ENCODE peak calls at places on chromosome 12, in six cellular contexts. One of them, this sample, is unnamed. For H3K36me3 and H3K9me3, the result is how much of the 10 kb centered on the place peaks cover.

GRCh38 chr12:75908961-75909699 is 122.4 kb downstream of the PHLDA1 start:
- DNase-seq in CD4-positive, alpha-beta memory T cell: no peak
- DNase-seq in aorta: peak
- DNase-seq in SJCRH30: peak
- DNase-seq in effector memory CD4-positive, alpha-beta T cell: no peak
- DNase-seq in vagina: no peak
- DNase-seq in this sample: no peak

GRCh38 chr12:81953541-81953940 is 194.4 kb upstream of the PPFIA2 start:
- DNase-seq in SJCRH30: no peak
- DNase-seq in aorta: no peak
- DNase-seq in CD4-positive, alpha-beta memory T cell: no peak
- DNase-seq in vagina: no peak
- DNase-seq in effector memory CD4-positive, alpha-beta T cell: no peak
- DNase-seq in this sample: no peak

GRCh38 chr12:101809208-101809607 is 21.6 kb downstream of the GNPTAB start:
- DNase-seq in aorta: no peak
- DNase-seq in CD4-positive, alpha-beta memory T cell: no peak
- DNase-seq in SJCRH30: no peak
- DNase-seq in vagina: no peak
- DNase-seq in effector memory CD4-positive, alpha-beta T cell: no peak
- DNase-seq in this sample: no peak

GRCh38 chr12:29234965-29235364 is 85.9 kb downstream of the FAR2 start:
- DNase-seq in SJCRH30: no peak
- DNase-seq in effector memory CD4-positive, alpha-beta T cell: no peak
- DNase-seq in CD4-positive, alpha-beta memory T cell: no peak
- DNase-seq in vagina: no peak
- DNase-seq in aorta: no peak
- DNase-seq in this sample: no peak

GRCh38 chr12:124564232-124564958 is 3.0 kb downstream of the NCOR2 start:
- DNase-seq in CD4-positive, alpha-beta memory T cell: no peak
- DNase-seq in aorta: no peak
- DNase-seq in effector memory CD4-positive, alpha-beta T cell: no peak
- DNase-seq in SJCRH30: no peak
- DNase-seq in vagina: no peak
- DNase-seq in this sample: no peak

GRCh38 chr12:96237465-96238077 is 43.4 kb downstream of the ELK3 start:
- DNase-seq in vagina: no peak
- DNase-seq in SJCRH30: no peak
- DNase-seq in CD4-positive, alpha-beta memory T cell: peak
- DNase-seq in aorta: peak
- DNase-seq in effector memory CD4-positive, alpha-beta T cell: peak
- DNase-seq in this sample: no peak

GRCh38 chr12:104792570-104792969 is 165.5 kb downstream of the SLC41A2 start:
- DNase-seq in effector memory CD4-positive, alpha-beta T cell: no peak
- DNase-seq in CD4-positive, alpha-beta memory T cell: no peak
- DNase-seq in aorta: no peak
- DNase-seq in SJCRH30: peak
- DNase-seq in vagina: no peak
- DNase-seq in this sample: no peak

GRCh38 chr12:65536876-65537661 is 258.6 kb downstream of the MSRB3 start:
- DNase-seq in effector memory CD4-positive, alpha-beta T cell: no peak
- DNase-seq in aorta: peak
- DNase-seq in vagina: no peak
- DNase-seq in CD4-positive, alpha-beta memory T cell: no peak
- DNase-seq in SJCRH30: peak
- DNase-seq in this sample: no peak

GRCh38 chr12:31035226-31035625 is 38.4 kb upstream of the DDX11 start:
- DNase-seq in SJCRH30: no peak
- DNase-seq in effector memory CD4-positive, alpha-beta T cell: no peak
- DNase-seq in aorta: no peak
- DNase-seq in CD4-positive, alpha-beta memory T cell: no peak
- DNase-seq in vagina: no peak
- DNase-seq in this sample: no peak

GRCh38 chr12:84913151-84913550 is 552 bp upstream of the SLC6A15 start:
- DNase-seq in vagina: no peak
- DNase-seq in effector memory CD4-positive, alpha-beta T cell: no peak
- DNase-seq in SJCRH30: peak
- DNase-seq in CD4-positive, alpha-beta memory T cell: no peak
- DNase-seq in aorta: no peak
- DNase-seq in this sample: no peak

GRCh38 chr12:57583008-57583831 is 7.8 kb upstream of the PIP4K2C start:
- DNase-seq in aorta: no peak
- DNase-seq in vagina: no peak
- DNase-seq in SJCRH30: peak
- DNase-seq in CD4-positive, alpha-beta memory T cell: peak
- DNase-seq in effector memory CD4-positive, alpha-beta T cell: peak
- DNase-seq in this sample: peak

GRCh38 chr12:103401421-103401820 is 94.3 kb downstream of the C12orf42 start:
- DNase-seq in CD4-positive, alpha-beta memory T cell: peak
- DNase-seq in aorta: no peak
- DNase-seq in effector memory CD4-positive, alpha-beta T cell: no peak
- DNase-seq in SJCRH30: no peak
- DNase-seq in vagina: no peak
- DNase-seq in this sample: no peak

GRCh38 chr12:50166776-50167025 is 468 bp downstream of the CERS5 start:
- DNase-seq in vagina: no peak
- DNase-seq in CD4-positive, alpha-beta memory T cell: no peak
- DNase-seq in aorta: peak
- DNase-seq in effector memory CD4-positive, alpha-beta T cell: no peak
- DNase-seq in SJCRH30: no peak
- DNase-seq in this sample: no peak

DNA sequence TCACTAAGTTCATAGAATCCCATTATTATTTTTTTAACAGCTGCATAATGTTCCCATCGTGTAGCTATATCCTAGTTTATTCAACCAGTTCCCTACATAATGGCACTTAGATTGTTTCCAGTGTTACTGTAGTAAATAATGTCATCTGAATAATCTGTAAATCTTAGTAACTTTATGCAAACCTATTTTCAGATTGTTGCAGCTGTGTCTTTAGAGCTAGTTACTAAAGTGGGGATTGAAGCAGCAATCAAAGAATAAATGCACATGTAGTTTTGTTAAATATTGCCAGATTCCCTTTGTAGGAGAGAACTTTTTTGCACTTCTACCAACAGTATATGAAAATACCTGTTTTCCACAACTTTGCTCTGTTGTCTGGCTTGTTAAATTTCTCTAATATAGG is 13.1 kb downstream of the ARID2 start:
- DNase-seq in SJCRH30: no peak
- DNase-seq in effector memory CD4-positive, alpha-beta T cell: no peak
- DNase-seq in vagina: no peak
- DNase-seq in aorta: no peak
- DNase-seq in CD4-positive, alpha-beta memory T cell: no peak
- DNase-seq in this sample: no peak
- H3K36me3 ChIP-seq in SJCRH30: half or more
- H3K36me3 ChIP-seq in effector memory CD4-positive, alpha-beta T cell: under half
- H3K36me3 ChIP-seq in vagina: under half
- H3K36me3 ChIP-seq in aorta: under half
- H3K36me3 ChIP-seq in CD4-positive, alpha-beta memory T cell: under half
- H3K36me3 ChIP-seq in this sample: half or more

GRCh38 chr12:41008472-41008871 is 179.6 kb upstream of the PDZRN4 start:
- DNase-seq in aorta: no peak
- DNase-seq in effector memory CD4-positive, alpha-beta T cell: no peak
- DNase-seq in vagina: no peak
- DNase-seq in SJCRH30: no peak
- DNase-seq in CD4-positive, alpha-beta memory T cell: no peak
- DNase-seq in this sample: no peak
- H3K9me3 ChIP-seq in aorta: under half
- H3K9me3 ChIP-seq in effector memory CD4-positive, alpha-beta T cell: under half
- H3K9me3 ChIP-seq in vagina: under half
- H3K9me3 ChIP-seq in SJCRH30: under half
- H3K9me3 ChIP-seq in CD4-positive, alpha-beta memory T cell: under half
- H3K9me3 ChIP-seq in this sample: under half

DNA sequence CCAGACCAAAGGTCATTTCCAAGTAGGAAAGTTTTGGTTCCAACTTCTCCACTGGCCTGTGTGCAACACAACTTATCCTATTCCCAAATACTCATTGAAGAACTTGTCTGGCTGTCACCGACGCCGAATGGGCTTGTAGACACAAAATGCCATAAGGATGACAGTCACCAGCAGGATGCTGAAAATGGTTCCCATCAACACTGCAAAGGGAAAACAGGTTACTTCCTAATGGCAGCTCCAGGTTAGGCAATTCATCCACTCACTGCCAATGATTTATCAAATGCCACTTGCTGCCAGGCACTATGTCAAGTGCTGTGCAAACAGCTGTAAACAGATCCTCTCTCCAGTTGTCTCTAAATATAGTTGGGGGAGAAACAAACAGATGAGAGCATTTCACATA is 6.1 kb downstream of the C12orf76 start:
- DNase-seq in SJCRH30: no peak
- DNase-seq in effector memory CD4-positive, alpha-beta T cell: no peak
- DNase-seq in vagina: no peak
- DNase-seq in aorta: no peak
- DNase-seq in CD4-positive, alpha-beta memory T cell: no peak
- DNase-seq in this sample: no peak
- H3K36me3 ChIP-seq in SJCRH30: under half
- H3K36me3 ChIP-seq in effector memory CD4-positive, alpha-beta T cell: under half
- H3K36me3 ChIP-seq in vagina: under half
- H3K36me3 ChIP-seq in aorta: under half
- H3K36me3 ChIP-seq in CD4-positive, alpha-beta memory T cell: under half
- H3K36me3 ChIP-seq in this sample: under half

GRCh38 chr12:10457760-10458159 is 4.6 kb upstream of the KLRC1 start:
- DNase-seq in aorta: no peak
- DNase-seq in vagina: no peak
- DNase-seq in SJCRH30: no peak
- DNase-seq in effector memory CD4-positive, alpha-beta T cell: no peak
- DNase-seq in CD4-positive, alpha-beta memory T cell: no peak
- DNase-seq in this sample: no peak
- H3K9me3 ChIP-seq in aorta: under half
- H3K9me3 ChIP-seq in vagina: under half
- H3K9me3 ChIP-seq in SJCRH30: under half
- H3K9me3 ChIP-seq in effector memory CD4-positive, alpha-beta T cell: under half
- H3K9me3 ChIP-seq in CD4-positive, alpha-beta memory T cell: under half
- H3K9me3 ChIP-seq in this sample: under half

DNA sequence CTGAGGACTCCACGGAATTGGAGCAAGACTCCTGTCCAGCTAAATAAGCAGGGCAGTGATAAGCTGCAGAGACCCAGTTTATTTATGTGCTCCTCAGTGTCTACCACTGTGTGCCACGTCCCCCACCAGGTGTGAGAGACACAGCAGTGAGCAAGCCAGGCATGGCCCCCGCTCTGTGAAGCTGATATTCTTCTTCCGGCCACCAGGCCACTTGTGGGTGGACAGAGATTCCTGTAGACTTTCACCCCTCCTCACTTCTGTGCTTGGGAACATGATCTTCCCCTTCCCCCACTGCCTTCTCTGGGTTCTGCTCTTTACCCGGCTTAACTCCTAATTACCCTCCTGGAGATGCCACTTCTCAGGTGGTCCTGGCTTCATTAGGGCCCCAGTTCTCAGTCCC is 21.2 kb downstream of the BRAP start:
- DNase-seq in aorta: no peak
- DNase-seq in vagina: no peak
- DNase-seq in SJCRH30: no peak
- DNase-seq in effector memory CD4-positive, alpha-beta T cell: no peak
- DNase-seq in CD4-positive, alpha-beta memory T cell: no peak
- DNase-seq in this sample: no peak
- H3K36me3 ChIP-seq in aorta: under half
- H3K36me3 ChIP-seq in vagina: half or more
- H3K36me3 ChIP-seq in SJCRH30: under half
- H3K36me3 ChIP-seq in effector memory CD4-positive, alpha-beta T cell: half or more
- H3K36me3 ChIP-seq in CD4-positive, alpha-beta memory T cell: under half
- H3K36me3 ChIP-seq in this sample: under half

GRCh38 chr12:37666069-37666781 is 650.3 kb upstream of the ALG10B start:
- DNase-seq in vagina: peak
- DNase-seq in effector memory CD4-positive, alpha-beta T cell: no peak
- DNase-seq in SJCRH30: peak
- DNase-seq in aorta: peak
- DNase-seq in CD4-positive, alpha-beta memory T cell: no peak
- DNase-seq in this sample: no peak
- H3K9me3 ChIP-seq in vagina: under half
- H3K9me3 ChIP-seq in effector memory CD4-positive, alpha-beta T cell: under half
- H3K9me3 ChIP-seq in SJCRH30: under half
- H3K9me3 ChIP-seq in aorta: under half
- H3K9me3 ChIP-seq in CD4-positive, alpha-beta memory T cell: under half
- H3K9me3 ChIP-seq in this sample: under half

DNA sequence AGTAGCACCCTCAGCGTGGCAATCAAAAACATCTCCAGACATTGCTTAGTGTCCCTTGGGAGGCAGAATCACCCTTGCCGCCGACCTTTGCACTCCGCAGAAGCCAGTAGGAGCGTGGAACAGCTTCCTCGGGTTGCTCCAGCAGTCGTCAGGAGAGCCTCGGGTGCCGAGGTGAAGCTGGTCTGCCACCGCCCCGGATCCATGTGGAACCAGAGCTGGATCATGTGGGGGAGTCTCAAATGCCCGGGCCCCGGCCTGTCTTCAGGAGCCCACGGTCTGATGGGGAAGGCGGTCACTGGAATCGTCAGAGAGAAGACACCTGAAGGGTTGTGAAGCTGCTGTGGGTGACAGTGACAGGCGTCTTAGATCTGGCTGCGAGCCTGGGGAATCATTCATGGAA is 14.3 kb downstream of the MVK start:
- DNase-seq in SJCRH30: no peak
- DNase-seq in aorta: no peak
- DNase-seq in vagina: no peak
- DNase-seq in effector memory CD4-positive, alpha-beta T cell: no peak
- DNase-seq in CD4-positive, alpha-beta memory T cell: no peak
- DNase-seq in this sample: no peak
- H3K36me3 ChIP-seq in SJCRH30: under half
- H3K36me3 ChIP-seq in aorta: under half
- H3K36me3 ChIP-seq in vagina: under half
- H3K36me3 ChIP-seq in effector memory CD4-positive, alpha-beta T cell: under half
- H3K36me3 ChIP-seq in CD4-positive, alpha-beta memory T cell: under half
- H3K36me3 ChIP-seq in this sample: under half

GRCh38 chr12:133129368-133130037 is 571 bp downstream of the ZNF891 start:
- DNase-seq in CD4-positive, alpha-beta memory T cell: no peak
- DNase-seq in aorta: no peak
- DNase-seq in vagina: no peak
- DNase-seq in SJCRH30: no peak
- DNase-seq in effector memory CD4-positive, alpha-beta T cell: no peak
- DNase-seq in this sample: no peak
- H3K9me3 ChIP-seq in CD4-positive, alpha-beta memory T cell: under half
- H3K9me3 ChIP-seq in aorta: under half
- H3K9me3 ChIP-seq in vagina: under half
- H3K9me3 ChIP-seq in SJCRH30: under half
- H3K9me3 ChIP-seq in effector memory CD4-positive, alpha-beta T cell: under half
- H3K9me3 ChIP-seq in this sample: under half

GRCh38 chr12:108653082-108653516 is 19.4 kb upstream of the SELPLG start:
- DNase-seq in SJCRH30: no peak
- DNase-seq in effector memory CD4-positive, alpha-beta T cell: no peak
- DNase-seq in aorta: no peak
- DNase-seq in vagina: no peak
- DNase-seq in CD4-positive, alpha-beta memory T cell: no peak
- DNase-seq in this sample: no peak

GRCh38 chr12:108653922-108654321 is 20.2 kb upstream of the SELPLG start:
- DNase-seq in aorta: no peak
- DNase-seq in CD4-positive, alpha-beta memory T cell: no peak
- DNase-seq in vagina: no peak
- DNase-seq in SJCRH30: no peak
- DNase-seq in effector memory CD4-positive, alpha-beta T cell: no peak
- DNase-seq in this sample: no peak

GRCh38 chr12:108657130-108657745 is 23.5 kb upstream of the SELPLG start:
- DNase-seq in CD4-positive, alpha-beta memory T cell: no peak
- DNase-seq in aorta: no peak
- DNase-seq in vagina: no peak
- DNase-seq in SJCRH30: no peak
- DNase-seq in effector memory CD4-positive, alpha-beta T cell: no peak
- DNase-seq in this sample: no peak
- H3K36me3 ChIP-seq in CD4-positive, alpha-beta memory T cell: under half
- H3K36me3 ChIP-seq in aorta: under half
- H3K36me3 ChIP-seq in vagina: under half
- H3K36me3 ChIP-seq in SJCRH30: under half
- H3K36me3 ChIP-seq in effector memory CD4-positive, alpha-beta T cell: under half
- H3K36me3 ChIP-seq in this sample: under half

GRCh38 chr12:119375619-119376018 is 41.1 kb downstream of the CCDC60 start:
- DNase-seq in SJCRH30: no peak
- DNase-seq in effector memory CD4-positive, alpha-beta T cell: no peak
- DNase-seq in aorta: no peak
- DNase-seq in CD4-positive, alpha-beta memory T cell: no peak
- DNase-seq in vagina: no peak
- DNase-seq in this sample: no peak
- H3K9me3 ChIP-seq in SJCRH30: under half
- H3K9me3 ChIP-seq in effector memory CD4-positive, alpha-beta T cell: under half
- H3K9me3 ChIP-seq in aorta: under half
- H3K9me3 ChIP-seq in CD4-positive, alpha-beta memory T cell: under half
- H3K9me3 ChIP-seq in vagina: under half
- H3K9me3 ChIP-seq in this sample: under half